ENCODE peak calls at places on chromosome 9, in six cellular contexts. Q is naive thymus-derived CD4-positive, alpha-beta T cell; L is AG09309; K is endodermal cell; J is astrocyte of the spinal cord; Y is effector memory CD4-positive, alpha-beta T cell. U is an unnamed sample.

GRCh38 chr9:34046784-34047379 is 1.8 kb downstream of the UBAP2 start:
- DNase-seq in Q (no peak), L (no peak), K (peak; percentile 45), Y (no peak), J (no peak), U (peak; percentile 9)

GRCh38 chr9:18489861-18490260 is 15.9 kb downstream of the ADAMTSL1 start:
- DNase-seq in J (peak; percentile 74), Q (no peak), Y (no peak), L (peak; percentile 77), K (no peak), U (no peak)

GRCh38 chr9:94588681-94589080 is 4.9 kb downstream of the FBP2 start:
- DNase-seq in L (no peak), J (no peak), Y (no peak), K (no peak), Q (no peak), U (no peak)

GRCh38 chr9:86500667-86501435 is 146.6 kb upstream of the TUT7 start:
- DNase-seq in Y (no peak), L (peak; percentile 90), J (peak; percentile 92), K (no peak), Q (no peak), U (no peak)

GRCh38 chr9:77194423-77194822 is 17.1 kb downstream of the VPS13A start:
- DNase-seq in J (no peak), K (no peak), Q (no peak), Y (no peak), L (no peak), U (no peak)

GRCh38 chr9:133348763-133349573 is 950 bp downstream of the RPL7A start:
- DNase-seq in Y (no peak), K (no peak), L (no peak), Q (no peak), J (no peak), U (no peak)

GRCh38 chr9:96122756-96123155 is 179.2 kb downstream of the HSD17B3 start:
- DNase-seq in Q (no peak), K (no peak), L (no peak), Y (no peak), J (peak; percentile 69), U (no peak)

GRCh38 chr9:91192379-91192775 is 169.3 kb downstream of the AUH start:
- DNase-seq in K (no peak), L (no peak), J (no peak), Q (no peak), Y (no peak), U (no peak)

GRCh38 chr9:98416294-98416693 is 160.8 kb upstream of the TBC1D2 start:
- DNase-seq in J (no peak), L (no peak), Y (no peak), Q (no peak), K (peak; percentile 62), U (no peak)

GRCh38 chr9:8255852-8256251 is 456.3 kb upstream of the DMAC1 start:
- DNase-seq in Y (no peak), L (no peak), Q (no peak), J (no peak), K (no peak), U (no peak)

GRCh38 chr9:3436629-3437028 is 89.2 kb downstream of the RFX3 start:
- DNase-seq in Q (no peak), L (peak; percentile 14), J (no peak), Y (no peak), K (no peak), U (no peak)

GRCh38 chr9:110555971-110556370 is 23.6 kb downstream of the SVEP1 start:
- DNase-seq in K (no peak), Q (no peak), Y (no peak), L (peak; percentile 80), J (no peak), U (no peak)

GRCh38 chr9:86485359-86485758 is 131.1 kb upstream of the TUT7 start:
- DNase-seq in J (no peak), L (no peak), Y (no peak), Q (no peak), K (no peak), U (no peak)

GRCh38 chr9:70411141-70411929 is 3.1 kb downstream of the KLF9 start:
- DNase-seq in K (no peak), Y (no peak), L (no peak), J (peak; percentile 78), Q (peak; percentile 28), U (no peak)

GRCh38 chr9:4980046-4980727 is 4.9 kb upstream of the JAK2 start:
- DNase-seq in Y (no peak), Q (no peak), L (no peak), J (no peak), K (no peak), U (no peak)

DNA sequence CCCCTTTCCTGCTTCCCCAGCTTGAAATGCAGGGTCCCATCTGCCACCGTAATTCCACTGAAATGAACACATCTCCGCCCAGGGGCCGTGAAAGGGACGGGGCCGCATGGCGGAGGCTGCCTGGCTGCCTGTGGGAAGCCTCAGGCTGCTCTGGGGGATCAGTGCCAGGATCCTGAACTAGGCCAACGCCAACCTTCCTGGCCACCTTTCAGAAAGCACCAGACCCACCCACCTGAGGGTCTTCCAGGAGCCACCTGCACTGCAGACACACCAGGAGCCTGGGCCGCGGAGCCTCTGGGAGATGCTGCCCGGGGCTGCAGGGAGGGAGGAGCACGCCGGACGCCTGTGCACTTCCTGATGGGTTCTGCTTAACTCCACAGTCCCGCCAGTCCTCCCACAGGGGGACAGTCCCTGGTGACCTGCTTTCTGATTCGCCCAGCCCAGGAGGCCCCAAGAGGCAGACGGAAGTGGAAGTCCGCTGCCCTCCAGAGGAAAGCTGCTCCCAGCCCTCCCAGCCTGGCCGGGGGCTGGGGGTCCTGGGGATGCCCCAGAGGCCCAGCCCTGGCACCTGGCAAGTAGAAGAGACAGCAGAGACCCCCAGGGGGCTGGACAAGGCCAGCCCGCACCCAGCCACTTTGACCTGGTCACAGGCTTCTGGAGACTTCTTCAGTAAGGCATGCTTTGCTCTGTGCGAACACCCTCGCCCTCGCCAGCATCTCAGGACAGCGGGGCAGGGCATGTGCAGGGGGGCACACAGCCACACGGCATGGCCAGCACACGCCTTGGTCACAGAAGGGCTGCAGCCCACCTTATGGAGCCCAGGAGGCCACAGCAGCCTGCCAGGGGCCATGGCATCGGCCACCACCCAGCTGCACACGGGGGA is at the start of gene CARD9:
- DNase-seq in L (no peak), Y (no peak), Q (no peak), J (no peak), K (no peak), U (no peak)
- H3K4me3 ChIP-seq in L (no peak within 1 kb of the TSS), Y (no peak within 1 kb of the TSS), Q (no peak within 1 kb of the TSS), J (no peak within 1 kb of the TSS), K (no peak within 1 kb of the TSS), U (peak within 1 kb of the TSS; percentile 25)

DNA sequence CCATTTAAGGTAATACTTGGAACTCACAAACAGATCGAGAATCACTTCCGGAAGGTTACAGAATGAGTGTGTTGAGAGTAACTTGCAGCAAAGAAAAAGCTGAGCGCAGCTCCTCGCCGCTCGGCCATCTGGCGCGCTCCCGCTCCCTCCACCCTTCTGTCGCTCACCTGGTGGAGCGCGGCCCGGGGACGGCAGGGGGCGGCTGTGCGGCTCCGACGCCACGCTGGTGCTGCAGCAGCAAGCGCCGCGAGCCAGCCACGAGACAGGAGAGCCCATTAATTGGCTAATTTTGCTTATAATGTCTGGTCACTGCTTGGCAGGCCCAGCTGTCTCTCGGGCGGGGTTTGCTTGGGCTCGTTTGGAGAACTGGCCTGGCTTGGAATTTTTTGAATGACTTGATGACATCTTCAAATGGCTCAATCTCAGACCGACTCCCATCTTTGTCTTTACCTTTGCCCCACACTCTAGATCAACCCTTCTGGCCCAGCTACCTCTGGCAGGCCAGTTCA is 601.8 kb downstream of the CCDC171 start:
- DNase-seq in K (peak; percentile 93), L (no peak), Y (no peak), J (no peak), Q (no peak), U (no peak)
- H3K4me3 ChIP-seq in K (peak overlapping the region; percentile 43), L (no peak overlapping the region), Y (no peak overlapping the region), J (no peak overlapping the region), Q (no peak overlapping the region), U (peak overlapping the region; percentile 39)

DNA sequence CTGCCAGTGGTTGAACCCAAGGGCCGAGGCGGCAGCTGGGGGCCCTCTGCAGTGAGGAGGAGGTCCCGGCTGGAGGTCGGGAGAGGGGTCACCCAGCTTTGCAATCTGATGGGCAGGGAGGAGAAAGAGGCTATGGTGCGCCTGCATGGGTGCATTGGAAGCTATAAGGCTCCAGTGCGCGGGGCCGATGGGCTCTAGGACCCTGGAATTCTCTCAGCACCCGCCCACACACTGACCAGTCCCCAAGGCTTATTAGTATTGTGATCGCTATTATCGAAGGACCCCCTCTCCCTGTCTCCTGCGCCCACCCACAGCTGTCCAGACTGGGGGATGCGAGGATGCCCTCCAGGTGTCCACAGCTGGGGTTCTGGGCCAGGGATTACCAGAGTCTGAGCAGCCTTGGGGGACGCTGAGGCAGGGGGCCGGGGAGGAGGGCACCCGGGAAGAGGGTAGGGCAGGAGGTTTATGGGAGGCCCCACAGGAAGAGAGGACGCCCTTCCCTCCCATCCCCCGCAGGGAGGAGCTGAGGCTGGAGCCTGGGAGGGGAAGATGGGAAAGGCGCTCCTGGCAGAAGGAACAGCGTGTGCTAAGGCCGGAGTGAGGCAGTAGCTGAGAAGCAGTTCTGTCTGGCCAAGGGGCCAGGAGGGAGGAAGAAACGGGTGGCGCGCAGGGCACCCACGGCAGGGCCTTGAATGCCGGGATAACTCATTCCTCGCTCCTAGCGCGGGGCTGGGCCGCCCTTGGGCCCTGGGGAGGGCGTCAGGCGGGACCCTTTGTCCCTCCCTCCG is 24.2 kb downstream of the C9orf50 start:
- DNase-seq in L (no peak), K (peak; percentile 93), J (peak; percentile 88), Y (no peak), Q (no peak), U (no peak)
- H3K4me3 ChIP-seq in L (peak overlapping the region; percentile 31), K (peak overlapping the region; percentile 82), J (peak overlapping the region; percentile 32), Y (no peak overlapping the region), Q (no peak overlapping the region), U (peak overlapping the region; percentile 48)

GRCh38 chr9:130262771-130263170 is 2.8 kb upstream of the HMCN2 start:
- DNase-seq in Y (no peak), J (no peak), Q (no peak), L (no peak), K (peak; percentile 40), U (no peak)

GRCh38 chr9:130263601-130264413 is 1.8 kb upstream of the HMCN2 start:
- DNase-seq in L (no peak), Q (no peak), J (no peak), Y (no peak), K (peak; percentile 73), U (no peak)

GRCh38 chr9:130266236-130267098 is 907 bp downstream of the HMCN2 start:
- DNase-seq in L (no peak), J (no peak), Q (no peak), K (peak; percentile 84), Y (no peak), U (peak; percentile 53)

GRCh38 chr9:130265431-130266235 is at the start of gene HMCN2:
- DNase-seq in L (no peak), Q (no peak), K (peak; percentile 86), Y (no peak), J (no peak), U (no peak)

DNA sequence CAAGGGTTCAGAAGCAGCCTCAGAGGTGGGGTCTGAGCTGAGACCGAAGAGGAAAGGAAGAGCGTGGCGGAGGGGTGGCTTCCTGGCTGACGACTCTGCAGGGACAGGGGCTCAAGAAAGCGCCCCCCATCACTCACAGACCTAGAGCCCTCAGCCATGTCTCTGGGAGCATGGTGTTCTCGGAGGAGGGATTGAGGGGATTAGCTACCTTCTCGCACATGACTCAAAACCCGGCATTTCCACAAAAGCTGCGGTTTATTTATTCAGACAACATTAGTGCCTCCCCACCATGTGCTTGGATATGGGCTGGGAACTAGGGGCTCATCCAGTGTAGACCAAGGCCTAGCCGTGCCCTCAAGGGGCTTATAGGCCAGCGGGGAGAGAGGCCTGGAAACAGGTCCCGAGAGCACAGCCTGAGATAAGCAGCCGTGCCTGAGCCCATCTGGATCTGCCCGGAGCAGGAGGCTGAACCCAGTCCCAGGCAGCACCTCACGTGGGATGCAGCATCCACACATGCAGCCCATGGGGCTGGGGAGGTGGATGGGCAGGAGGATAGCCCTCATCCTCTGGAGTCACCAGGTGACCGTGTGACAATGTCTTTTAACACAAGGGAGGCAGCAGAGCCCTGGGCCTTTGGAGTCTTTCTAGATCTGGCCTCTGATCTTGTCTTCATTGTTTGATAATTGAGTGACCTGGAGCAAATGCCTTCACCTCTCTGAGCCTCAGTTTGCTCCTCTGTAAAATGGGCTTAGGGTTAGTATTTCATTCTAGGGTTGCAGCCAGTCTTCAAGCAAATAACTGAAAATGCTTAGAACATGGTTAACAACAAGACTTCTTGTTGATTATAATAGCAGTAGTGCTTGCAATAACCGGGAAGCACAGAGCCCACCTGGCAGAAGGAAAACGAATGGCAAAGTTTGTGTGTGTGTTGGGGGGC is 878 bp upstream of the HMCN2 start:
- DNase-seq in L (no peak), K (peak; percentile 55), J (no peak), Q (no peak), Y (no peak), U (peak; percentile 56)
- H3K4me3 ChIP-seq in L (no peak overlapping the region), K (no peak overlapping the region), J (no peak overlapping the region), Q (no peak overlapping the region), Y (no peak overlapping the region), U (peak overlapping the region; percentile 34)